ENCODE peak calls at places on chromosomes 16 and 17, in four cellular contexts. F, O, J and I are unnamed samples.

GRCh38 chr17:50071692-50072091 is 15.8 kb downstream of the ITGA3 start:
- DNase-seq in J (no peak), F (no peak), O (no peak), I (no peak)

GRCh38 chr16:66511615-66512500 is 38.1 kb downstream of the TK2 start:
- DNase-seq in J (no peak), F (no peak), O (no peak), I (peak)

GRCh38 chr16:51592535-51592934 is 441.5 kb upstream of the SALL1 start:
- DNase-seq in F (no peak), J (no peak), O (no peak), I (no peak)

GRCh38 chr16:6038966-6039530 is 941.5 kb upstream of the EEF2KMT start:
- DNase-seq in J (no peak), O (no peak), F (no peak), I (no peak)

GRCh38 chr17:68343976-68344375 is 52.7 kb downstream of the ARSG start:
- DNase-seq in O (no peak), F (no peak), J (no peak), I (no peak)

GRCh38 chr17:56130030-56130429 is 23.2 kb upstream of the ANKFN1 start:
- DNase-seq in O (no peak), J (no peak), F (no peak), I (no peak)

GRCh38 chr16:28891964-28892890 is 13.9 kb downstream of the ATP2A1 start:
- DNase-seq in F (no peak), O (no peak), J (no peak), I (no peak)

GRCh38 chr17:27492470-27492869 is 36.2 kb downstream of the KSR1 start:
- DNase-seq in J (no peak), F (no peak), O (no peak), I (no peak)

GRCh38 chr17:69716571-69716970 is 302.1 kb downstream of the MAP2K6 start:
- DNase-seq in O (no peak), F (no peak), J (no peak), I (no peak)

GRCh38 chr17:63381101-63381729 is 64.9 kb downstream of the CYB561 start:
- DNase-seq in F (no peak), O (no peak), J (no peak), I (peak)

GRCh38 chr17:72726936-72727335 is 365.6 kb downstream of the SLC39A11 start:
- DNase-seq in O (no peak), F (no peak), J (no peak), I (no peak)

GRCh38 chr17:58902312-58902711 is 146.7 kb downstream of the PPM1E start:
- DNase-seq in O (no peak), F (no peak), J (no peak), I (no peak)

GRCh38 chr17:43573579-43574321 is 27.6 kb upstream of the ETV4 start:
- DNase-seq in J (no peak), F (no peak), O (no peak), I (no peak)

GRCh38 chr16:17519041-17519440 is 48.3 kb upstream of the XYLT1 start:
- DNase-seq in J (no peak), O (no peak), F (no peak), I (no peak)

GRCh38 chr17:8532021-8532420 is 96.3 kb downstream of the NDEL1 start:
- DNase-seq in J (no peak), F (no peak), O (no peak), I (peak)

GRCh38 chr16:75616541-75617010 is 6.5 kb downstream of the ADAT1 start:
- DNase-seq in F (no peak), J (no peak), O (no peak), I (no peak)

GRCh38 chr16:1958715-1959268 is 546 bp upstream of the NDUFB10 start:
- DNase-seq in J (no peak), O (no peak), F (no peak), I (no peak)

GRCh38 chr17:80104321-80104955 is 3.1 kb downstream of the GAA start:
- DNase-seq in F (no peak), O (no peak), J (no peak), I (peak)

GRCh38 chr16:78932395-78932794 is 668.1 kb downstream of the MAF start:
- DNase-seq in O (no peak), F (no peak), J (no peak), I (no peak)

GRCh38 chr16:17938546-17938945 is 398.0 kb downstream of the NPIPA8 start:
- DNase-seq in F (no peak), J (no peak), O (no peak), I (no peak)

GRCh38 chr17:2237521-2237921 is 66.1 kb downstream of the SMG6 start:
- DNase-seq in F (no peak), J (no peak), O (no peak), I (peak)

GRCh38 chr17:79027925-79028491 is 4.0 kb downstream of the C1QTNF1 start:
- DNase-seq in F (no peak), J (no peak), O (no peak), I (peak)

GRCh38 chr17:82177276-82177675 is 35.4 kb downstream of the CCDC57 start:
- DNase-seq in J (no peak), O (no peak), F (no peak), I (no peak)

GRCh38 chr17:14873540-14873939 is 391.6 kb downstream of the PMP22 start:
- DNase-seq in F (no peak), J (no peak), O (no peak), I (no peak)

GRCh38 chr16:3480901-3481695 is 14.2 kb downstream of the C16orf90 start:
- DNase-seq in F (no peak), J (no peak), O (no peak), I (no peak)

GRCh38 chr17:31296156-31296555 is 883 bp downstream of the OMG start:
- DNase-seq in F (no peak), J (no peak), O (no peak), I (no peak)

GRCh38 chr16:27706803-27707685 is 157.1 kb downstream of the KATNIP start:
- DNase-seq in F (no peak), J (no peak), O (no peak), I (no peak)

GRCh38 chr17:41535764-41536481 is 7.8 kb upstream of the KRT19 start:
- DNase-seq in O (no peak), F (no peak), J (no peak), I (no peak)

GRCh38 chr17:80727409-80727755 is 182.7 kb downstream of the RPTOR start:
- DNase-seq in F (no peak), J (no peak), O (no peak), I (no peak)

GRCh38 chr16:53282975-53283946 is 151.0 kb upstream of the RBL2 start:
- DNase-seq in O (no peak), J (no peak), F (no peak), I (peak)

GRCh38 chr16:56950881-56951771 is 10.6 kb upstream of the CETP start:
- DNase-seq in F (peak), O (no peak), J (no peak), I (peak)

GRCh38 chr17:33056392-33057146 is 64.9 kb downstream of the SPACA3 start:
- DNase-seq in O (no peak), F (no peak), J (no peak), I (no peak)

GRCh38 chr16:50881331-50881830 is 139.5 kb downstream of the CYLD start:
- DNase-seq in O (no peak), J (no peak), F (no peak), I (no peak)

GRCh38 chr16:67801889-67802288 is 4.5 kb downstream of the RANBP10 start:
- DNase-seq in J (no peak), O (no peak), F (no peak), I (no peak)

GRCh38 chr17:34370997-34371395 is 8.0 kb upstream of the CCL1 start:
- DNase-seq in O (no peak), J (no peak), F (no peak), I (peak)